ENCODE peak calls at places on chromosome 4, in four cellular contexts. Z is GM19239, E is Right ventricle myocardium superior, G is astrocyte of the cerebellum. X is an unnamed sample.

GRCh38 chr4:89837385-89837995 is 529 bp upstream of the SNCA start:
- DNase-seq in G (no peak), E (no peak), Z (no peak), X (no peak)

GRCh38 chr4:54277691-54278090 is 48.6 kb downstream of the PDGFRA start:
- DNase-seq in Z (no peak), G (peak), E (no peak), X (peak)

GRCh38 chr4:83128235-83128929 is 13.9 kb upstream of the PLAC8 start:
- DNase-seq in G (peak), E (no peak), Z (no peak), X (no peak)

GRCh38 chr4:173367946-173368345 is 2.8 kb upstream of the SAP30 start:
- DNase-seq in G (no peak), E (no peak), Z (no peak), X (no peak)

GRCh38 chr4:151854731-151855130 is 93.9 kb upstream of the GATB start:
- DNase-seq in G (no peak), Z (no peak), E (no peak), X (no peak)

GRCh38 chr4:1686440-1687036 is 2.4 kb upstream of the FAM53A start:
- DNase-seq in G (no peak), E (no peak), Z (no peak), X (no peak)

GRCh38 chr4:141654098-141654497 is 17.7 kb downstream of the IL15 start:
- DNase-seq in Z (no peak), E (peak), G (no peak), X (no peak)

GRCh38 chr4:3775011-3775410 is 8.8 kb downstream of the ADRA2C start:
- DNase-seq in E (no peak), Z (no peak), G (no peak), X (no peak)

GRCh38 chr4:94590493-94590892 is 138.8 kb downstream of the PDLIM5 start:
- DNase-seq in G (no peak), E (no peak), Z (no peak), X (no peak)

GRCh38 chr4:175418511-175418910 is 393.6 kb downstream of the GPM6A start:
- DNase-seq in Z (no peak), G (no peak), E (no peak), X (no peak)

X was measured in smooth muscle cell of the brain vasculature.